ENCODE peak calls at places on chromosomes 3 and 15, in ten cellular contexts. One of them, this sample, is unnamed.

GRCh38 chr3:140636452-140637138 is 41.3 kb upstream of the TRIM42 start:
- DNase-seq in hepatic stellate cell: no peak
- DNase-seq in HTR-8/SVneo: no peak
- DNase-seq in mesenchymal stem cell: no peak
- DNase-seq in fibroblast of lung: peak; percentile 41
- DNase-seq in foreskin fibroblast: no peak
- DNase-seq in putamen: no peak
- DNase-seq in neural progenitor cell: peak; percentile 2
- DNase-seq in NCI-H510A treated with DMSO at 0.1 percent for 48 hours: no peak
- DNase-seq in uterus: no peak
- DNase-seq in this sample: no peak

GRCh38 chr15:70477750-70478250 is 285.6 kb downstream of the UACA start:
- DNase-seq in hepatic stellate cell: no peak
- DNase-seq in HTR-8/SVneo: no peak
- DNase-seq in mesenchymal stem cell: no peak
- DNase-seq in fibroblast of lung: no peak
- DNase-seq in foreskin fibroblast: no peak
- DNase-seq in putamen: no peak
- DNase-seq in neural progenitor cell: no peak
- DNase-seq in NCI-H510A treated with DMSO at 0.1 percent for 48 hours: no peak
- DNase-seq in uterus: no peak
- DNase-seq in this sample: no peak

GRCh38 chr15:34336333-34336732 is 1.2 kb downstream of the SLC12A6 start:
- DNase-seq in hepatic stellate cell: no peak
- DNase-seq in HTR-8/SVneo: no peak
- DNase-seq in mesenchymal stem cell: no peak
- DNase-seq in fibroblast of lung: no peak
- DNase-seq in foreskin fibroblast: no peak
- DNase-seq in putamen: no peak
- DNase-seq in neural progenitor cell: no peak
- DNase-seq in NCI-H510A treated with DMSO at 0.1 percent for 48 hours: no peak
- DNase-seq in uterus: no peak
- DNase-seq in this sample: no peak

GRCh38 chr3:104635872-104636580 is 730.7 kb upstream of the ALCAM start:
- DNase-seq in hepatic stellate cell: no peak
- DNase-seq in HTR-8/SVneo: no peak
- DNase-seq in mesenchymal stem cell: no peak
- DNase-seq in fibroblast of lung: no peak
- DNase-seq in foreskin fibroblast: no peak
- DNase-seq in putamen: no peak
- DNase-seq in neural progenitor cell: no peak
- DNase-seq in NCI-H510A treated with DMSO at 0.1 percent for 48 hours: no peak
- DNase-seq in uterus: no peak
- DNase-seq in this sample: no peak

GRCh38 chr15:62482715-62483429 is 317.8 kb upstream of the C2CD4B start:
- DNase-seq in hepatic stellate cell: no peak
- DNase-seq in HTR-8/SVneo: peak; percentile 50
- DNase-seq in mesenchymal stem cell: peak; percentile 73
- DNase-seq in fibroblast of lung: peak; percentile 59
- DNase-seq in foreskin fibroblast: no peak
- DNase-seq in putamen: no peak
- DNase-seq in neural progenitor cell: peak; percentile 72
- DNase-seq in NCI-H510A treated with DMSO at 0.1 percent for 48 hours: no peak
- DNase-seq in uterus: no peak
- DNase-seq in this sample: no peak

GRCh38 chr3:52979190-52979983 is 66.5 kb downstream of the SFMBT1 start:
- DNase-seq in hepatic stellate cell: no peak
- DNase-seq in HTR-8/SVneo: no peak
- DNase-seq in mesenchymal stem cell: no peak
- DNase-seq in fibroblast of lung: no peak
- DNase-seq in foreskin fibroblast: no peak
- DNase-seq in putamen: no peak
- DNase-seq in neural progenitor cell: no peak
- DNase-seq in NCI-H510A treated with DMSO at 0.1 percent for 48 hours: no peak
- DNase-seq in uterus: no peak
- DNase-seq in this sample: no peak

GRCh38 chr15:81313686-81314085 is 10.3 kb downstream of the STARD5 start:
- DNase-seq in hepatic stellate cell: no peak
- DNase-seq in HTR-8/SVneo: no peak
- DNase-seq in mesenchymal stem cell: no peak
- DNase-seq in fibroblast of lung: no peak
- DNase-seq in foreskin fibroblast: no peak
- DNase-seq in putamen: no peak
- DNase-seq in neural progenitor cell: no peak
- DNase-seq in NCI-H510A treated with DMSO at 0.1 percent for 48 hours: no peak
- DNase-seq in uterus: no peak
- DNase-seq in this sample: no peak

GRCh38 chr3:9111349-9112265 is 137.8 kb downstream of the SRGAP3 start:
- DNase-seq in hepatic stellate cell: peak; percentile 15
- DNase-seq in HTR-8/SVneo: no peak
- DNase-seq in mesenchymal stem cell: no peak
- DNase-seq in fibroblast of lung: peak; percentile 36
- DNase-seq in foreskin fibroblast: peak; percentile 9
- DNase-seq in putamen: no peak
- DNase-seq in neural progenitor cell: no peak
- DNase-seq in NCI-H510A treated with DMSO at 0.1 percent for 48 hours: no peak
- DNase-seq in uterus: peak; percentile 76
- DNase-seq in this sample: no peak

GRCh38 chr3:129051776-129052400 is 8.7 kb upstream of the GP9 start:
- DNase-seq in hepatic stellate cell: no peak
- DNase-seq in HTR-8/SVneo: no peak
- DNase-seq in mesenchymal stem cell: peak; percentile 18
- DNase-seq in fibroblast of lung: no peak
- DNase-seq in foreskin fibroblast: no peak
- DNase-seq in putamen: no peak
- DNase-seq in neural progenitor cell: no peak
- DNase-seq in NCI-H510A treated with DMSO at 0.1 percent for 48 hours: peak; percentile 23
- DNase-seq in uterus: no peak
- DNase-seq in this sample: no peak

GRCh38 chr3:89867286-89867685 is 759.9 kb downstream of the EPHA3 start:
- DNase-seq in hepatic stellate cell: no peak
- DNase-seq in HTR-8/SVneo: no peak
- DNase-seq in mesenchymal stem cell: no peak
- DNase-seq in fibroblast of lung: no peak
- DNase-seq in foreskin fibroblast: no peak
- DNase-seq in putamen: no peak
- DNase-seq in neural progenitor cell: no peak
- DNase-seq in NCI-H510A treated with DMSO at 0.1 percent for 48 hours: no peak
- DNase-seq in uterus: no peak
- DNase-seq in this sample: no peak

GRCh38 chr3:179961081-179962078 is 75.4 kb downstream of the PEX5L start:
- DNase-seq in hepatic stellate cell: no peak
- DNase-seq in HTR-8/SVneo: no peak
- DNase-seq in mesenchymal stem cell: no peak
- DNase-seq in fibroblast of lung: no peak
- DNase-seq in foreskin fibroblast: no peak
- DNase-seq in putamen: no peak
- DNase-seq in neural progenitor cell: no peak
- DNase-seq in NCI-H510A treated with DMSO at 0.1 percent for 48 hours: peak; percentile 86
- DNase-seq in uterus: no peak
- DNase-seq in this sample: peak; percentile 78

This sample was measured in DMS153.